ENCODE peak calls at places on chromosomes 2 and 18, in six cellular contexts. One of them, this sample, is unnamed.

GRCh38 chr18:44229693-44230108 is 451.0 kb upstream of the SETBP1 start:
- DNase-seq in astrocyte of the spinal cord: peak
- DNase-seq in D341Med: peak
- DNase-seq in left cardiac atrium: peak
- DNase-seq in MCF 10A: peak
- DNase-seq in activated gamma-delta T cell treated with anti-CD3 and anti-CD28 coated beads, Interleukin-2, amount 50 U/mL, for 16 hours: no peak
- DNase-seq in this sample: peak

GRCh38 chr2:70942900-70943871 is 7.5 kb downstream of the ATP6V1B1 start:
- DNase-seq in astrocyte of the spinal cord: no peak
- DNase-seq in D341Med: no peak
- DNase-seq in left cardiac atrium: no peak
- DNase-seq in MCF 10A: no peak
- DNase-seq in activated gamma-delta T cell treated with anti-CD3 and anti-CD28 coated beads, Interleukin-2, amount 50 U/mL, for 16 hours: no peak
- DNase-seq in this sample: no peak

GRCh38 chr2:45849491-45850283 is 198.2 kb downstream of the PRKCE start:
- DNase-seq in astrocyte of the spinal cord: peak
- DNase-seq in D341Med: no peak
- DNase-seq in left cardiac atrium: no peak
- DNase-seq in MCF 10A: peak
- DNase-seq in activated gamma-delta T cell treated with anti-CD3 and anti-CD28 coated beads, Interleukin-2, amount 50 U/mL, for 16 hours: no peak
- DNase-seq in this sample: peak

GRCh38 chr2:231693956-231694355 is 14.4 kb upstream of the PTMA start:
- DNase-seq in astrocyte of the spinal cord: no peak
- DNase-seq in D341Med: no peak
- DNase-seq in left cardiac atrium: no peak
- DNase-seq in MCF 10A: no peak
- DNase-seq in activated gamma-delta T cell treated with anti-CD3 and anti-CD28 coated beads, Interleukin-2, amount 50 U/mL, for 16 hours: no peak
- DNase-seq in this sample: no peak

GRCh38 chr2:207227062-207227748 is 61.5 kb upstream of the KLF7 start:
- DNase-seq in astrocyte of the spinal cord: peak
- DNase-seq in D341Med: no peak
- DNase-seq in left cardiac atrium: peak
- DNase-seq in MCF 10A: no peak
- DNase-seq in activated gamma-delta T cell treated with anti-CD3 and anti-CD28 coated beads, Interleukin-2, amount 50 U/mL, for 16 hours: no peak
- DNase-seq in this sample: peak

GRCh38 chr2:157866202-157866601 is 9.9 kb downstream of the ACVR1 start:
- DNase-seq in astrocyte of the spinal cord: peak
- DNase-seq in D341Med: no peak
- DNase-seq in left cardiac atrium: no peak
- DNase-seq in MCF 10A: peak
- DNase-seq in activated gamma-delta T cell treated with anti-CD3 and anti-CD28 coated beads, Interleukin-2, amount 50 U/mL, for 16 hours: no peak
- DNase-seq in this sample: peak

GRCh38 chr2:17051558-17051957 is 385.9 kb upstream of the CYRIA start:
- DNase-seq in astrocyte of the spinal cord: no peak
- DNase-seq in D341Med: no peak
- DNase-seq in left cardiac atrium: no peak
- DNase-seq in MCF 10A: peak
- DNase-seq in activated gamma-delta T cell treated with anti-CD3 and anti-CD28 coated beads, Interleukin-2, amount 50 U/mL, for 16 hours: no peak
- DNase-seq in this sample: no peak

GRCh38 chr2:74762789-74763188 is 71.1 kb upstream of the HK2 start:
- DNase-seq in astrocyte of the spinal cord: no peak
- DNase-seq in D341Med: no peak
- DNase-seq in left cardiac atrium: no peak
- DNase-seq in MCF 10A: no peak
- DNase-seq in activated gamma-delta T cell treated with anti-CD3 and anti-CD28 coated beads, Interleukin-2, amount 50 U/mL, for 16 hours: no peak
- DNase-seq in this sample: no peak

GRCh38 chr2:64563436-64563938 is 39.4 kb downstream of the AFTPH start:
- DNase-seq in astrocyte of the spinal cord: no peak
- DNase-seq in D341Med: no peak
- DNase-seq in left cardiac atrium: no peak
- DNase-seq in MCF 10A: no peak
- DNase-seq in activated gamma-delta T cell treated with anti-CD3 and anti-CD28 coated beads, Interleukin-2, amount 50 U/mL, for 16 hours: no peak
- DNase-seq in this sample: no peak

GRCh38 chr2:143607446-143608110 is 478.4 kb downstream of the ARHGAP15 start:
- DNase-seq in astrocyte of the spinal cord: no peak
- DNase-seq in D341Med: no peak
- DNase-seq in left cardiac atrium: no peak
- DNase-seq in MCF 10A: no peak
- DNase-seq in activated gamma-delta T cell treated with anti-CD3 and anti-CD28 coated beads, Interleukin-2, amount 50 U/mL, for 16 hours: no peak
- DNase-seq in this sample: peak

GRCh38 chr2:157055660-157056199 is 201.8 kb upstream of the GALNT5 start:
- DNase-seq in astrocyte of the spinal cord: peak
- DNase-seq in D341Med: no peak
- DNase-seq in left cardiac atrium: no peak
- DNase-seq in MCF 10A: peak
- DNase-seq in activated gamma-delta T cell treated with anti-CD3 and anti-CD28 coated beads, Interleukin-2, amount 50 U/mL, for 16 hours: no peak
- DNase-seq in this sample: peak

GRCh38 chr2:217822296-217823252 is 180.2 kb downstream of the TNS1 start:
- DNase-seq in astrocyte of the spinal cord: no peak
- DNase-seq in D341Med: no peak
- DNase-seq in left cardiac atrium: no peak
- DNase-seq in MCF 10A: peak
- DNase-seq in activated gamma-delta T cell treated with anti-CD3 and anti-CD28 coated beads, Interleukin-2, amount 50 U/mL, for 16 hours: no peak
- DNase-seq in this sample: peak

GRCh38 chr2:26573241-26573925 is 67.8 kb downstream of the CIB4 start:
- DNase-seq in astrocyte of the spinal cord: no peak
- DNase-seq in D341Med: no peak
- DNase-seq in left cardiac atrium: peak
- DNase-seq in MCF 10A: no peak
- DNase-seq in activated gamma-delta T cell treated with anti-CD3 and anti-CD28 coated beads, Interleukin-2, amount 50 U/mL, for 16 hours: no peak
- DNase-seq in this sample: no peak

GRCh38 chr2:62198237-62198633 is 2.3 kb downstream of the B3GNT2 start:
- DNase-seq in astrocyte of the spinal cord: no peak
- DNase-seq in D341Med: no peak
- DNase-seq in left cardiac atrium: no peak
- DNase-seq in MCF 10A: no peak
- DNase-seq in activated gamma-delta T cell treated with anti-CD3 and anti-CD28 coated beads, Interleukin-2, amount 50 U/mL, for 16 hours: no peak
- DNase-seq in this sample: no peak

GRCh38 chr2:73110622-73111299 is 2.0 kb downstream of the RAB11FIP5 start:
- DNase-seq in astrocyte of the spinal cord: peak
- DNase-seq in D341Med: no peak
- DNase-seq in left cardiac atrium: no peak
- DNase-seq in MCF 10A: no peak
- DNase-seq in activated gamma-delta T cell treated with anti-CD3 and anti-CD28 coated beads, Interleukin-2, amount 50 U/mL, for 16 hours: no peak
- DNase-seq in this sample: peak

GRCh38 chr2:227335713-227336112 is 10.7 kb downstream of the MFF start:
- DNase-seq in astrocyte of the spinal cord: no peak
- DNase-seq in D341Med: no peak
- DNase-seq in left cardiac atrium: no peak
- DNase-seq in MCF 10A: no peak
- DNase-seq in activated gamma-delta T cell treated with anti-CD3 and anti-CD28 coated beads, Interleukin-2, amount 50 U/mL, for 16 hours: no peak
- DNase-seq in this sample: no peak

GRCh38 chr2:233051241-233052149 is 8.6 kb upstream of the INPP5D start:
- DNase-seq in astrocyte of the spinal cord: peak
- DNase-seq in D341Med: no peak
- DNase-seq in left cardiac atrium: peak
- DNase-seq in MCF 10A: peak
- DNase-seq in activated gamma-delta T cell treated with anti-CD3 and anti-CD28 coated beads, Interleukin-2, amount 50 U/mL, for 16 hours: no peak
- DNase-seq in this sample: peak

GRCh38 chr2:168635065-168635577 is 167.3 kb upstream of the NOSTRIN start:
- DNase-seq in astrocyte of the spinal cord: peak
- DNase-seq in D341Med: no peak
- DNase-seq in left cardiac atrium: peak
- DNase-seq in MCF 10A: no peak
- DNase-seq in activated gamma-delta T cell treated with anti-CD3 and anti-CD28 coated beads, Interleukin-2, amount 50 U/mL, for 16 hours: no peak
- DNase-seq in this sample: peak

GRCh38 chr18:26482567-26482966 is 65.8 kb downstream of the KCTD1 start:
- DNase-seq in astrocyte of the spinal cord: no peak
- DNase-seq in D341Med: no peak
- DNase-seq in left cardiac atrium: no peak
- DNase-seq in MCF 10A: peak
- DNase-seq in activated gamma-delta T cell treated with anti-CD3 and anti-CD28 coated beads, Interleukin-2, amount 50 U/mL, for 16 hours: no peak
- DNase-seq in this sample: no peak

GRCh38 chr2:240837621-240838020 is 17.6 kb upstream of the KIF1A start:
- DNase-seq in astrocyte of the spinal cord: no peak
- DNase-seq in D341Med: no peak
- DNase-seq in left cardiac atrium: no peak
- DNase-seq in MCF 10A: no peak
- DNase-seq in activated gamma-delta T cell treated with anti-CD3 and anti-CD28 coated beads, Interleukin-2, amount 50 U/mL, for 16 hours: no peak
- DNase-seq in this sample: no peak

GRCh38 chr2:240500561-240501423 is 57.0 kb downstream of the ANKMY1 start:
- DNase-seq in astrocyte of the spinal cord: no peak
- DNase-seq in D341Med: no peak
- DNase-seq in left cardiac atrium: no peak
- DNase-seq in MCF 10A: no peak
- DNase-seq in activated gamma-delta T cell treated with anti-CD3 and anti-CD28 coated beads, Interleukin-2, amount 50 U/mL, for 16 hours: no peak
- DNase-seq in this sample: no peak